ENCODE peak calls at places on chromosome 6, in seven cellular contexts. N, O, V, C, E, F and D are unnamed samples.

GRCh38 chr6:24313477-24314141 is 44.2 kb downstream of the DCDC2 start:
- DNase-seq in C (no peak), V (no peak), O (no peak), E (no peak), N (no peak), F (no peak), D (no peak)

GRCh38 chr6:29675561-29675960 is 5.4 kb downstream of the ZFP57 start:
- DNase-seq in V (no peak), O (no peak), N (no peak), C (no peak), F (no peak), E (no peak), D (no peak)

GRCh38 chr6:41588083-41588482 is 41.9 kb downstream of the FOXP4 start:
- DNase-seq in N (no peak), V (no peak), E (no peak), O (peak), F (no peak), C (no peak), D (no peak)

GRCh38 chr6:111113731-111114438 is 26.6 kb downstream of the SLC16A10 start:
- DNase-seq in V (no peak), N (no peak), C (no peak), E (peak), F (no peak), O (no peak), D (no peak)

GRCh38 chr6:1767481-1768246 is 157.9 kb downstream of the FOXC1 start:
- DNase-seq in O (no peak), C (peak), F (no peak), N (no peak), E (peak), V (no peak), D (no peak)

GRCh38 chr6:136551103-136551502 is 881 bp upstream of the MAP7 start:
- DNase-seq in E (no peak), O (no peak), C (no peak), N (no peak), F (no peak), V (no peak), D (no peak)

GRCh38 chr6:75206338-75207210 is 721 bp upstream of the COL12A1 start:
- DNase-seq in C (no peak), O (peak), F (no peak), V (no peak), N (no peak), E (peak), D (no peak)

GRCh38 chr6:24139080-24139479 is 13.1 kb downstream of the NRSN1 start:
- DNase-seq in N (no peak), O (no peak), E (no peak), C (no peak), V (no peak), F (no peak), D (no peak)

GRCh38 chr6:113995632-113996031 is 24.7 kb upstream of the HDAC2 start:
- DNase-seq in E (peak), O (peak), F (no peak), N (no peak), V (no peak), C (peak), D (no peak)

GRCh38 chr6:53795702-53796450 is 1.1 kb downstream of the LRRC1 start:
- DNase-seq in E (peak), C (peak), F (no peak), V (peak), N (no peak), O (peak), D (no peak)

GRCh38 chr6:119129148-119129967 is 50.9 kb upstream of the FAM184A start:
- DNase-seq in N (peak), V (no peak), F (no peak), C (peak), O (no peak), E (peak), D (no peak)

GRCh38 chr6:1855890-1856289 is 246.2 kb downstream of the FOXC1 start:
- DNase-seq in F (no peak), O (no peak), E (no peak), V (no peak), N (no peak), C (no peak), D (no peak)